ENCODE peak calls at places on chromosomes 11 and 22, in six cellular contexts. One of them, this sample, is unnamed.

GRCh38 chr11:104823638-104824037 is 74.6 kb downstream of the CASP12 start:
- DNase-seq in NCI-H1092 treated with DMSO at 0.1 percent for 48 hours: no peak
- DNase-seq in amniotic stem cell: no peak
- DNase-seq in right cardiac atrium: no peak
- DNase-seq in cardiac fibroblast: no peak
- DNase-seq in smooth muscle cell of the brain vasculature: no peak
- DNase-seq in this sample: no peak

GRCh38 chr22:24938741-24939341 is 7.7 kb downstream of the LHFPL7 start:
- DNase-seq in NCI-H1092 treated with DMSO at 0.1 percent for 48 hours: peak
- DNase-seq in amniotic stem cell: no peak
- DNase-seq in right cardiac atrium: no peak
- DNase-seq in cardiac fibroblast: peak
- DNase-seq in smooth muscle cell of the brain vasculature: no peak
- DNase-seq in this sample: peak

GRCh38 chr22:39545310-39546063 is 12.9 kb upstream of the RPS19BP1 start:
- DNase-seq in NCI-H1092 treated with DMSO at 0.1 percent for 48 hours: peak
- DNase-seq in amniotic stem cell: no peak
- DNase-seq in right cardiac atrium: no peak
- DNase-seq in cardiac fibroblast: peak
- DNase-seq in smooth muscle cell of the brain vasculature: no peak
- DNase-seq in this sample: peak

GRCh38 chr11:34758262-34758661 is 137.4 kb downstream of the EHF start:
- DNase-seq in NCI-H1092 treated with DMSO at 0.1 percent for 48 hours: no peak
- DNase-seq in amniotic stem cell: no peak
- DNase-seq in right cardiac atrium: no peak
- DNase-seq in cardiac fibroblast: peak
- DNase-seq in smooth muscle cell of the brain vasculature: no peak
- DNase-seq in this sample: no peak

GRCh38 chr11:3808846-3809623 is 675 bp downstream of the PGAP2 start:
- DNase-seq in NCI-H1092 treated with DMSO at 0.1 percent for 48 hours: no peak
- DNase-seq in amniotic stem cell: no peak
- DNase-seq in right cardiac atrium: no peak
- DNase-seq in cardiac fibroblast: peak
- DNase-seq in smooth muscle cell of the brain vasculature: no peak
- DNase-seq in this sample: peak

GRCh38 chr11:11157201-11157600 is 195.8 kb downstream of the CSNK2A3 start:
- DNase-seq in NCI-H1092 treated with DMSO at 0.1 percent for 48 hours: peak
- DNase-seq in amniotic stem cell: peak
- DNase-seq in right cardiac atrium: peak
- DNase-seq in cardiac fibroblast: peak
- DNase-seq in smooth muscle cell of the brain vasculature: no peak
- DNase-seq in this sample: no peak

GRCh38 chr11:67435031-67435726 is 2.3 kb downstream of the PTPRCAP start:
- DNase-seq in NCI-H1092 treated with DMSO at 0.1 percent for 48 hours: no peak
- DNase-seq in amniotic stem cell: no peak
- DNase-seq in right cardiac atrium: no peak
- DNase-seq in cardiac fibroblast: no peak
- DNase-seq in smooth muscle cell of the brain vasculature: no peak
- DNase-seq in this sample: no peak

GRCh38 chr11:122494171-122494570 is 161.4 kb upstream of the UBASH3B start:
- DNase-seq in NCI-H1092 treated with DMSO at 0.1 percent for 48 hours: peak
- DNase-seq in amniotic stem cell: peak
- DNase-seq in right cardiac atrium: no peak
- DNase-seq in cardiac fibroblast: no peak
- DNase-seq in smooth muscle cell of the brain vasculature: no peak
- DNase-seq in this sample: no peak

GRCh38 chr11:110196241-110196754 is 100.1 kb downstream of the RDX start:
- DNase-seq in NCI-H1092 treated with DMSO at 0.1 percent for 48 hours: no peak
- DNase-seq in amniotic stem cell: no peak
- DNase-seq in right cardiac atrium: no peak
- DNase-seq in cardiac fibroblast: peak
- DNase-seq in smooth muscle cell of the brain vasculature: no peak
- DNase-seq in this sample: no peak

GRCh38 chr11:133821776-133822175 is 23.5 kb downstream of the SPATA19 start:
- DNase-seq in NCI-H1092 treated with DMSO at 0.1 percent for 48 hours: peak
- DNase-seq in amniotic stem cell: no peak
- DNase-seq in right cardiac atrium: peak
- DNase-seq in cardiac fibroblast: peak
- DNase-seq in smooth muscle cell of the brain vasculature: no peak
- DNase-seq in this sample: peak

GRCh38 chr22:19048531-19048930 is 73.7 kb downstream of the DGCR2 start:
- DNase-seq in NCI-H1092 treated with DMSO at 0.1 percent for 48 hours: no peak
- DNase-seq in amniotic stem cell: no peak
- DNase-seq in right cardiac atrium: no peak
- DNase-seq in cardiac fibroblast: no peak
- DNase-seq in smooth muscle cell of the brain vasculature: no peak
- DNase-seq in this sample: no peak

GRCh38 chr22:19770349-19771220 is 10.0 kb downstream of the TBX1 start:
- DNase-seq in NCI-H1092 treated with DMSO at 0.1 percent for 48 hours: no peak
- DNase-seq in amniotic stem cell: no peak
- DNase-seq in right cardiac atrium: peak
- DNase-seq in cardiac fibroblast: no peak
- DNase-seq in smooth muscle cell of the brain vasculature: no peak
- DNase-seq in this sample: no peak

GRCh38 chr11:76233936-76234703 is 27.8 kb upstream of the WNT11 start:
- DNase-seq in NCI-H1092 treated with DMSO at 0.1 percent for 48 hours: no peak
- DNase-seq in amniotic stem cell: no peak
- DNase-seq in right cardiac atrium: peak
- DNase-seq in cardiac fibroblast: peak
- DNase-seq in smooth muscle cell of the brain vasculature: no peak
- DNase-seq in this sample: peak

GRCh38 chr11:59158206-59159068 is 13.5 kb upstream of the DTX4 start:
- DNase-seq in NCI-H1092 treated with DMSO at 0.1 percent for 48 hours: peak
- DNase-seq in amniotic stem cell: peak
- DNase-seq in right cardiac atrium: peak
- DNase-seq in cardiac fibroblast: peak
- DNase-seq in smooth muscle cell of the brain vasculature: peak
- DNase-seq in this sample: peak

GRCh38 chr11:75563978-75564552 is 2.0 kb downstream of the SERPINH1 start:
- DNase-seq in NCI-H1092 treated with DMSO at 0.1 percent for 48 hours: no peak
- DNase-seq in amniotic stem cell: peak
- DNase-seq in right cardiac atrium: peak
- DNase-seq in cardiac fibroblast: peak
- DNase-seq in smooth muscle cell of the brain vasculature: no peak
- DNase-seq in this sample: peak

GRCh38 chr11:118605116-118605867 is 2.1 kb upstream of the PHLDB1 start:
- DNase-seq in NCI-H1092 treated with DMSO at 0.1 percent for 48 hours: no peak
- DNase-seq in amniotic stem cell: peak
- DNase-seq in right cardiac atrium: peak
- DNase-seq in cardiac fibroblast: peak
- DNase-seq in smooth muscle cell of the brain vasculature: peak
- DNase-seq in this sample: peak

GRCh38 chr11:75518771-75519653 is 6.7 kb downstream of the GDPD5 start:
- DNase-seq in NCI-H1092 treated with DMSO at 0.1 percent for 48 hours: no peak
- DNase-seq in amniotic stem cell: no peak
- DNase-seq in right cardiac atrium: no peak
- DNase-seq in cardiac fibroblast: no peak
- DNase-seq in smooth muscle cell of the brain vasculature: no peak
- DNase-seq in this sample: no peak

GRCh38 chr11:114120606-114121005 is 61.1 kb downstream of the ZBTB16 start:
- DNase-seq in NCI-H1092 treated with DMSO at 0.1 percent for 48 hours: no peak
- DNase-seq in amniotic stem cell: no peak
- DNase-seq in right cardiac atrium: no peak
- DNase-seq in cardiac fibroblast: no peak
- DNase-seq in smooth muscle cell of the brain vasculature: no peak
- DNase-seq in this sample: no peak

GRCh38 chr11:134124660-134125451 is 56.0 kb downstream of the JAM3 start:
- DNase-seq in NCI-H1092 treated with DMSO at 0.1 percent for 48 hours: peak
- DNase-seq in amniotic stem cell: peak
- DNase-seq in right cardiac atrium: peak
- DNase-seq in cardiac fibroblast: peak
- DNase-seq in smooth muscle cell of the brain vasculature: no peak
- DNase-seq in this sample: no peak

GRCh38 chr11:91967018-91967715 is 257.5 kb upstream of the FAT3 start:
- DNase-seq in NCI-H1092 treated with DMSO at 0.1 percent for 48 hours: no peak
- DNase-seq in amniotic stem cell: no peak
- DNase-seq in right cardiac atrium: no peak
- DNase-seq in cardiac fibroblast: no peak
- DNase-seq in smooth muscle cell of the brain vasculature: no peak
- DNase-seq in this sample: no peak

GRCh38 chr11:14185461-14185860 is 173.5 kb downstream of the RRAS2 start:
- DNase-seq in NCI-H1092 treated with DMSO at 0.1 percent for 48 hours: no peak
- DNase-seq in amniotic stem cell: no peak
- DNase-seq in right cardiac atrium: no peak
- DNase-seq in cardiac fibroblast: no peak
- DNase-seq in smooth muscle cell of the brain vasculature: no peak
- DNase-seq in this sample: no peak

GRCh38 chr11:94151903-94152677 is 23.4 kb downstream of the PANX1 start:
- DNase-seq in NCI-H1092 treated with DMSO at 0.1 percent for 48 hours: no peak
- DNase-seq in amniotic stem cell: peak
- DNase-seq in right cardiac atrium: peak
- DNase-seq in cardiac fibroblast: peak
- DNase-seq in smooth muscle cell of the brain vasculature: no peak
- DNase-seq in this sample: no peak

GRCh38 chr11:64763804-64764611 is 4.2 kb upstream of the PYGM start:
- DNase-seq in NCI-H1092 treated with DMSO at 0.1 percent for 48 hours: no peak
- DNase-seq in amniotic stem cell: no peak
- DNase-seq in right cardiac atrium: peak
- DNase-seq in cardiac fibroblast: no peak
- DNase-seq in smooth muscle cell of the brain vasculature: no peak
- DNase-seq in this sample: no peak

GRCh38 chr11:34916810-34917780 is 677 bp downstream of the PDHX start:
- DNase-seq in NCI-H1092 treated with DMSO at 0.1 percent for 48 hours: no peak
- DNase-seq in amniotic stem cell: no peak
- DNase-seq in right cardiac atrium: no peak
- DNase-seq in cardiac fibroblast: peak
- DNase-seq in smooth muscle cell of the brain vasculature: no peak
- DNase-seq in this sample: no peak

GRCh38 chr11:89452780-89453179 is 38.4 kb downstream of the NOX4 start:
- DNase-seq in NCI-H1092 treated with DMSO at 0.1 percent for 48 hours: no peak
- DNase-seq in amniotic stem cell: no peak
- DNase-seq in right cardiac atrium: no peak
- DNase-seq in cardiac fibroblast: no peak
- DNase-seq in smooth muscle cell of the brain vasculature: no peak
- DNase-seq in this sample: no peak

GRCh38 chr11:127334466-127334865 is 333.9 kb upstream of the KIRREL3 start:
- DNase-seq in NCI-H1092 treated with DMSO at 0.1 percent for 48 hours: no peak
- DNase-seq in amniotic stem cell: no peak
- DNase-seq in right cardiac atrium: no peak
- DNase-seq in cardiac fibroblast: no peak
- DNase-seq in smooth muscle cell of the brain vasculature: no peak
- DNase-seq in this sample: no peak

GRCh38 chr22:42493393-42493792 is 26.2 kb downstream of the RRP7A start:
- DNase-seq in NCI-H1092 treated with DMSO at 0.1 percent for 48 hours: no peak
- DNase-seq in amniotic stem cell: no peak
- DNase-seq in right cardiac atrium: no peak
- DNase-seq in cardiac fibroblast: no peak
- DNase-seq in smooth muscle cell of the brain vasculature: no peak
- DNase-seq in this sample: no peak

GRCh38 chr11:128343134-128343514 is 244.2 kb downstream of the ETS1 start:
- DNase-seq in NCI-H1092 treated with DMSO at 0.1 percent for 48 hours: no peak
- DNase-seq in amniotic stem cell: no peak
- DNase-seq in right cardiac atrium: no peak
- DNase-seq in cardiac fibroblast: no peak
- DNase-seq in smooth muscle cell of the brain vasculature: no peak
- DNase-seq in this sample: no peak